ENCODE peak calls at places on chromosome 16, in four cellular contexts. G is stimulated activated CD8-positive, alpha-beta memory T cell treated with anti-CD3 and anti-CD28 coated beads, Interleukin-4, amount 100 ng/mL, for 1 hour; F is epithelial cell of esophagus; X is cerebellar nuclear complex. U is an unnamed sample.

GRCh38 chr16:11665071-11665491 is 3.2 kb upstream of the SNN start:
- DNase-seq in G (no peak), X (no peak), F (no peak), U (no peak)

GRCh38 chr16:67163164-67163902 is 1.2 kb upstream of the HSF4 start:
- DNase-seq in X (no peak), G (no peak), F (peak), U (peak)

GRCh38 chr16:79770244-79771064 is 169.9 kb upstream of the MAF start:
- DNase-seq in X (peak), F (peak), G (peak), U (peak)

GRCh38 chr16:844638-845348 is 44.3 kb upstream of the GNG13 start:
- DNase-seq in G (no peak), X (no peak), F (no peak), U (no peak)

GRCh38 chr16:66640724-66641314 is 36.3 kb downstream of the CMTM3 start:
- DNase-seq in F (no peak), G (no peak), X (no peak), U (no peak)

GRCh38 chr16:2664522-2665096 is 17.7 kb upstream of the KCTD5 start:
- DNase-seq in X (no peak), G (no peak), F (peak), U (no peak)

GRCh38 chr16:189604-190186 is 9.4 kb downstream of the HBQ1 start:
- DNase-seq in X (no peak), F (no peak), G (no peak), U (no peak)

GRCh38 chr16:89502319-89502843 is 5.8 kb upstream of the SPG7 start:
- DNase-seq in F (peak), G (no peak), X (no peak), U (no peak)

GRCh38 chr16:66925322-66925840 is at the start of gene RRAD:
- DNase-seq in X (no peak), G (no peak), F (no peak), U (peak)

GRCh38 chr16:69440236-69440635 is 15.8 kb downstream of the CYB5B start:
- DNase-seq in G (no peak), X (no peak), F (no peak), U (no peak)

U was measured in hypothalamus.